ENCODE peak calls at places on chromosomes 1 and 21, in seven cellular contexts. L is SJSA1; H is cardiac fibroblast; S is neural crest cell; Y is central memory CD4-positive, alpha-beta T cell; E is activated CD4-positive, alpha-beta T cell treated with anti-CD3 and anti-CD28 coated beads, Interleukin-2, amount 10 ng/mL, durations not matched to agents 7 days and 5 days; N is GM12865. U is an unnamed sample.

GRCh38 chr1:31785020-31785946 is 21.1 kb upstream of the ADGRB2 start:
- DNase-seq in H (no peak), N (peak), L (no peak), S (no peak), E (no peak), Y (no peak), U (no peak)

GRCh38 chr1:25186608-25187007 is 45.7 kb downstream of the SYF2 start:
- DNase-seq in Y (no peak), S (no peak), H (no peak), N (no peak), E (no peak), L (no peak), U (no peak)

GRCh38 chr1:53084589-53084971 is 22.6 kb downstream of the PODN start:
- DNase-seq in L (no peak), E (no peak), H (no peak), S (no peak), Y (no peak), N (no peak), U (no peak)

GRCh38 chr1:2580691-2581090 is 5.9 kb upstream of the PRXL2B start:
- DNase-seq in E (no peak), Y (no peak), L (no peak), S (no peak), H (no peak), N (no peak), U (no peak)

GRCh38 chr1:212597495-212597894 is 11.1 kb upstream of the ATF3 start:
- DNase-seq in H (no peak), S (no peak), Y (no peak), E (no peak), N (no peak), L (no peak), U (no peak)

GRCh38 chr1:116255486-116255885 is 117.6 kb upstream of the ATP1A1 start:
- DNase-seq in N (no peak), E (no peak), L (no peak), S (no peak), Y (no peak), H (no peak), U (no peak)

GRCh38 chr1:167158813-167159275 is 61.8 kb upstream of the POU2F1 start:
- DNase-seq in E (no peak), H (no peak), Y (no peak), L (no peak), N (no peak), S (no peak), U (no peak)

GRCh38 chr1:40162791-40163441 is 1.7 kb downstream of the RLF start:
- DNase-seq in L (peak), Y (no peak), H (no peak), S (no peak), E (no peak), N (no peak), U (no peak)

GRCh38 chr1:183783896-183784637 is 20.9 kb upstream of the RGL1 start:
- DNase-seq in L (no peak), S (no peak), E (no peak), Y (no peak), N (no peak), H (peak), U (no peak)

GRCh38 chr1:10217748-10218441 is 7.5 kb downstream of the KIF1B start:
- DNase-seq in L (no peak), N (no peak), E (no peak), Y (no peak), H (peak), S (no peak), U (no peak)

GRCh38 chr21:30315701-30316100 is 4.4 kb downstream of the KRTAP26-1 start:
- DNase-seq in H (no peak), S (no peak), N (no peak), Y (no peak), L (no peak), E (no peak), U (no peak)

GRCh38 chr1:6922096-6922931 is 137.1 kb downstream of the CAMTA1 start:
- DNase-seq in Y (no peak), H (peak), L (no peak), N (no peak), S (no peak), E (no peak), U (peak)

U was measured in retina.